ENCODE peak calls at places on chromosomes 11 and 22, in eight cellular contexts. I is heart right ventricle, L is prostate gland, D is HepG2, C is sigmoid colon, B is breast epithelium, K is body of pancreas, Y is tibial artery. R is an unnamed sample.

GRCh38 chr11:69297225-69297925 is 3.4 kb downstream of the MYEOV start:
- DNase-seq in I (peak), L (peak), D (peak), C (peak), B (peak), K (peak), Y (peak), R (peak)

GRCh38 chr22:29817724-29818123 is 20.4 kb downstream of the ASCC2 start:
- DNase-seq in I (no peak), L (no peak), D (no peak), C (no peak), B (no peak), K (no peak), Y (no peak), R (no peak)

GRCh38 chr11:126229782-126230540 is 18.4 kb downstream of the FAM118B start:
- DNase-seq in I (no peak), L (no peak), D (no peak), C (no peak), B (no peak), K (no peak), Y (no peak), R (no peak)

GRCh38 chr11:70146895-70147520 is 56.1 kb upstream of the FADD start:
- DNase-seq in I (no peak), L (no peak), D (no peak), C (no peak), B (no peak), K (no peak), Y (no peak), R (no peak)

GRCh38 chr11:11786771-11787170 is 55.0 kb upstream of the USP47 start:
- DNase-seq in I (no peak), L (no peak), D (no peak), C (no peak), B (no peak), K (no peak), Y (no peak), R (no peak)

GRCh38 chr22:50329236-50329635 is 2.4 kb upstream of the DENND6B start:
- DNase-seq in I (no peak), L (no peak), D (no peak), C (no peak), B (no peak), K (no peak), Y (no peak), R (no peak)

GRCh38 chr11:76782526-76783293 is 446 bp upstream of the TSKU start:
- DNase-seq in I (peak), L (peak), D (peak), C (peak), B (peak), K (peak), Y (peak), R (peak)

GRCh38 chr22:28051091-28051786 is 132.2 kb upstream of the PITPNB start:
- DNase-seq in I (no peak), L (no peak), D (no peak), C (no peak), B (no peak), K (no peak), Y (no peak), R (no peak)

GRCh38 chr11:63564056-63564784 is 1.0 kb upstream of the PLAAT2 start:
- DNase-seq in I (no peak), L (no peak), D (no peak), C (peak), B (peak), K (no peak), Y (no peak), R (no peak)

GRCh38 chr11:35712533-35712932 is 50.0 kb downstream of the TRIM44 start:
- DNase-seq in I (no peak), L (no peak), D (no peak), C (no peak), B (no peak), K (no peak), Y (no peak), R (no peak)

GRCh38 chr11:35714882-35715612 is 52.5 kb downstream of the TRIM44 start:
- DNase-seq in I (no peak), L (no peak), D (no peak), C (no peak), B (no peak), K (no peak), Y (no peak), R (no peak)

GRCh38 chr11:35717520-35717919 is 54.9 kb downstream of the TRIM44 start:
- DNase-seq in I (no peak), L (no peak), D (no peak), C (no peak), B (no peak), K (no peak), Y (no peak), R (no peak)

GRCh38 chr11:35715649-35716048 is 53.1 kb downstream of the TRIM44 start:
- DNase-seq in I (no peak), L (no peak), D (no peak), C (no peak), B (no peak), K (no peak), Y (no peak), R (no peak)

GRCh38 chr11:35717043-35717442 is 54.5 kb downstream of the TRIM44 start:
- DNase-seq in I (no peak), L (no peak), D (no peak), C (no peak), B (no peak), K (no peak), Y (no peak), R (no peak)
- TF ChIP-seq CTCF in I (no peak), L (no peak), D (no peak), C (no peak), B (no peak), K (no peak), Y (no peak), R (no peak)

DNA sequence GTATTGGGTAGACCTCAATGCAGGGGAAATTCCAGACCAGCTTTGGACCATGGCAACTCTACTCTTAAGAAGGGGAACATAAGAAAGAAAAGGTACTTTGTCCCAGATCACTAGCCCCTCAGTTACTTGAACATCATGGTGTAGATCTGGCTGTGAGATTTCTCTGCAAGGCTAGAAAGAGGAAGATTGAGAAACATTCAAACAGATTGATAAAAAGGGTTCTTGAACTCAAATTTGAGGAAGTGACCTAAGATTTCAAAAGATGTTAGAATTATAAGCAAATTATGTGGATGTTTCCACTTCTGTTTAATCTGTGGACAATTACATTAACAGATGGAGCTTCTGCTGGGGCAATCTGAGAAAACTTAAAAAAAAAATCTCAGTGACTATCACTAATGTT is 21.9 kb upstream of the UPB1 start:
- DNase-seq in I (no peak), L (no peak), D (no peak), C (no peak), B (no peak), K (no peak), Y (no peak), R (no peak)
- H3K27ac ChIP-seq in I (peak), L (no peak), D (no peak), C (no peak), B (no peak), K (no peak), Y (no peak), R (no peak)

DNA sequence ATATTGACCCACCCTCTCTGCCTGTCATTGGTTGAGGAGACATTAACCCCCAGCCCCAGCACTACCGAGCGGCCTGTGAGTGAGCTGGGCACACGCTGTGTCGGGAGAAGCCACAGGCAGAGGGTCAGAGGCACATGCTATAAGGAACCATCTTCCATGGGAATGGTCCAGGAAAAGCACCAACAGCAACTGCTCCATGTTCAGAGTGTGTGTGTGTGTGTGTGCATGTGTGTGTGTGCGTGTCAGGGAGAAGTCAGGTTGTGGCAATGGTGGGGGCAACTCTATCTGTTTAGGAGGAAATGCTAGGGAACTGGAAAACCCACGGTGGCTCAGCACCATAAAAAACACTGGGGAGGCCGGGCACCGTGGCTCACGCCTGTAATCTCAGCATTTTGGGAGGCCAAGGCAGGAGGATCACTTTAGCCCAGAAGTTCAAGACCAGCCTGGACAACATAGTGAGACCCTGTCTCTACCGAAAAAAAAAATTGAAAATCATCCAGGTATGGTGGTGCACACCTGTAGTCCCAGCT is 49.3 kb downstream of the CD6 start:
- DNase-seq in I (no peak), L (no peak), D (no peak), C (no peak), B (no peak), K (no peak), Y (no peak), R (no peak)
- TF ChIP-seq CTCF in I (no peak), L (no peak), D (no peak), C (no peak), B (no peak), K (no peak), Y (no peak), R (no peak)

DNA sequence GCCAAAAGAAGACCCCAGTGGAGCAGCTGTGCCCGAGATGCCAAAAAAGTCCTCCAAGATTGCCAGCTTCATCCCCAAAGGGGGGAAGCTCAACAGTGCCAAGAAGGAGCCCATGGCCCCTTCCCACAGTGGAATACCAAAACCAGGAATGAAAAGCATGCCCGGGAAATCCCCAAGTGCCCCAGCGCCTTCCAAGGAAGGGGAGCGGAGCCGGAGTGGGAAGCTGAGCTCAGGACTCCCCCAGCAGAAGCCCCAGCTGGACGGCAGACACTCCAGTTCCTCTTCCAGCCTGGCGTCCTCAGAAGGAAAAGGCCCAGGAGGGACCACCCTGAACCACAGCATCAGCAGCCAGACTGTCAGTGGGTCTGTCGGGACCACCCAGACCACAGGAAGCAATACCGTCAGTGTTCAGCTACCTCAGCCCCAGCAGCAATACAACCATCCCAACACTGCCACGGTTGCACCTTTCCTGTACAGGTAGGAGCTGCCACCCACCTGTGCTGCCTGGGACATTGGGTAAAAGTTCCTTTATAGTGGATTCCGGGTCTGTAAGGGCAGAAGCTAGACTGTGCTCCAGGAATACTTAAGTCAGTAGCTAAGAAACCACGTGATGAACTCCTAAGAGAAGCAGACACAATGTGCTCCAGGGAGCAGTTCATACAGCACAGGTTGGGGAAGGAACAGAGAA is 221.3 kb downstream of the NAV2 start:
- DNase-seq in I (no peak), L (no peak), D (no peak), C (no peak), B (no peak), K (no peak), Y (no peak), R (no peak)
- H3K27ac ChIP-seq in I (no peak), L (no peak), D (no peak), C (peak), B (peak), K (no peak), Y (peak), R (no peak)

GRCh38 chr11:119484741-119485605 is 62.0 kb upstream of the THY1 start:
- DNase-seq in I (no peak), L (no peak), D (no peak), C (peak), B (peak), K (peak), Y (peak), R (no peak)
- TF ChIP-seq CTCF in I (no peak), L (no peak), D (no peak), C (no peak), B (no peak), K (no peak), Y (no peak), R (no peak)

GRCh38 chr11:2912498-2912897 is 16.7 kb downstream of the PHLDA2 start:
- DNase-seq in I (no peak), L (peak), D (peak), C (no peak), B (peak), K (peak), Y (no peak), R (peak)
- H3K27ac ChIP-seq in I (no peak), L (peak), D (no peak), C (no peak), B (peak), K (peak), Y (no peak), R (peak)

DNA sequence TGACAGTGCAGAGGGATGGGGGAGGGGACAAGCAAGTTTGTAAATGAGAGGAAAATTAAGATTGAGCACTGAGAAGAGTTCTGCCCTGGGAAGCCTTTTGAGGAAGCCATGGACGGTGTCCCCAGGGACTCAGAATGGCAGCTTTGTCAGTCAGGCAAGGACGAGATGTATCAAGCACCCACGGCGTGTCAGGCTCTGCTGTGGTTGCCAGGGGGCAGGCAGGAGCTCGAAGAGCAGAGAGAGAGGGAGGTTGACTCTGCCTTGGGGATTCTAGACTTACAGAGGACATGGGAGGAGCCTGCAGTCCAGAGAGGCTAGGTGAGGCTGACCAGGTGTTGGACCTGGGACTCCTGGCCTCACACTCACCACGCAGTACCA is 29.1 kb upstream of the SYT7 start:
- DNase-seq in I (no peak), L (no peak), D (no peak), C (no peak), B (no peak), K (peak), Y (no peak), R (no peak)
- TF ChIP-seq CTCF in I (peak), L (peak), D (peak), C (no peak), B (no peak), K (no peak), Y (no peak), R (no peak)